ENCODE peak calls at places on chromosomes 3 and 15, in seven cellular contexts. F is kidney epithelial cell; X is cardiac fibroblast; H is stimulated activated CD8-positive, alpha-beta memory T cell treated with anti-CD3 and anti-CD28 coated beads, Interleukin-4, amount 100 ng/mL, for 24 hours; C is activated T-cell treated with anti-CD3 and anti-CD28 coated beads, Interleukin-2, amount 50 U/mL, for 4 hours; L is activated CD4-positive, alpha-beta T cell treated with anti-CD3 and anti-CD28 coated beads for 4 hours; E is activated CD8-positive, alpha-beta memory T cell treated with anti-CD3 and anti-CD28 coated beads for 1 hour. T is an unnamed sample.

GRCh38 chr3:196431193-196432136 is 762 bp downstream of the UBXN7 start:
- DNase-seq in X (peak), C (no peak), F (peak), E (no peak), L (peak), H (peak), T (peak)

GRCh38 chr3:179108091-179108490 is 36.5 kb upstream of the ZMAT3 start:
- DNase-seq in F (peak), X (peak), L (no peak), C (no peak), H (no peak), E (no peak), T (peak)

GRCh38 chr3:185460719-185461350 is 38.0 kb downstream of the TMEM41A start:
- DNase-seq in E (no peak), C (no peak), H (no peak), F (no peak), X (peak), L (no peak), T (peak)

GRCh38 chr3:179071161-179071568 is 444 bp downstream of the ZMAT3 start:
- DNase-seq in E (no peak), L (peak), H (peak), C (peak), X (no peak), F (no peak), T (peak)

GRCh38 chr3:146222204-146223046 is 28.5 kb downstream of the PLSCR4 start:
- DNase-seq in C (no peak), X (peak), L (no peak), F (no peak), E (no peak), H (no peak), T (no peak)

GRCh38 chr15:68373028-68373427 is 58.9 kb downstream of the ITGA11 start:
- DNase-seq in F (no peak), L (no peak), E (no peak), C (no peak), H (no peak), X (no peak), T (no peak)

GRCh38 chr15:40984963-40985362 is 31.7 kb downstream of the CHAC1 start:
- DNase-seq in H (no peak), X (peak), F (no peak), L (no peak), E (no peak), C (no peak), T (no peak)

GRCh38 chr3:55725681-55726500 is 238.8 kb upstream of the WNT5A start:
- DNase-seq in X (no peak), E (no peak), F (no peak), L (no peak), H (no peak), C (no peak), T (no peak)

GRCh38 chr3:119230071-119230470 is 10.6 kb downstream of the B4GALT4 start:
- DNase-seq in F (no peak), E (no peak), L (no peak), H (no peak), X (no peak), C (no peak), T (no peak)

GRCh38 chr3:189868061-189868460 is 236.9 kb downstream of the TP63 start:
- DNase-seq in X (no peak), H (no peak), L (no peak), E (no peak), C (no peak), F (no peak), T (no peak)

GRCh38 chr3:119310052-119310451 is 15.9 kb downstream of the ARHGAP31 start:
- DNase-seq in L (no peak), E (no peak), H (no peak), C (no peak), X (peak), F (peak), T (no peak)

GRCh38 chr15:73015493-73015892 is 36.8 kb upstream of the NEO1 start:
- DNase-seq in C (no peak), E (no peak), H (no peak), F (no peak), L (no peak), X (no peak), T (no peak)

GRCh38 chr3:150421799-150422548 is 13.9 kb downstream of the TSC22D2 start:
- DNase-seq in H (no peak), F (no peak), E (no peak), X (peak), C (no peak), L (no peak), T (no peak)

GRCh38 chr3:114308830-114309229 is 15.0 kb downstream of the TIGIT start:
- DNase-seq in F (no peak), H (no peak), C (peak), E (no peak), X (no peak), L (peak), T (no peak)

GRCh38 chr15:56956538-56956937 is 38.1 kb downstream of the TCF12 start:
- DNase-seq in F (no peak), H (no peak), L (no peak), E (no peak), C (no peak), X (no peak), T (no peak)

GRCh38 chr3:15651396-15651795 is 49.9 kb downstream of the BTD start:
- DNase-seq in H (no peak), C (no peak), E (no peak), F (no peak), L (no peak), X (no peak), T (no peak)

GRCh38 chr15:68666120-68666811 is 87.5 kb downstream of the CORO2B start:
- DNase-seq in L (no peak), X (no peak), C (no peak), H (no peak), F (no peak), E (no peak), T (no peak)

GRCh38 chr15:25830844-25831443 is 32.2 kb downstream of the ATP10A start:
- DNase-seq in C (no peak), F (peak), H (no peak), X (peak), E (no peak), L (no peak), T (no peak)

GRCh38 chr3:184145120-184145524 is 10.0 kb downstream of the EIF2B5 start:
- DNase-seq in F (no peak), C (peak), H (no peak), L (peak), E (no peak), X (peak), T (peak)

GRCh38 chr3:172606021-172606420 is 82.8 kb upstream of the TNFSF10 start:
- DNase-seq in L (no peak), C (no peak), F (peak), E (no peak), H (no peak), X (peak), T (no peak)

GRCh38 chr15:54374184-54374947 is 396.1 kb downstream of the UNC13C start:
- DNase-seq in F (no peak), X (no peak), C (no peak), E (no peak), L (no peak), H (no peak), T (no peak)

GRCh38 chr15:32919749-32920414 is 202.1 kb downstream of the GREM1 start:
- DNase-seq in C (no peak), E (no peak), H (no peak), F (peak), L (no peak), X (peak), T (no peak)

GRCh38 chr3:38497026-38497425 is 886 bp downstream of the EXOG start:
- DNase-seq in X (peak), E (no peak), L (no peak), C (no peak), F (no peak), H (no peak), T (no peak)

GRCh38 chr3:87209115-87209514 is 18.0 kb upstream of the CHMP2B start:
- DNase-seq in L (no peak), F (no peak), H (no peak), C (no peak), E (no peak), X (no peak), T (no peak)

GRCh38 chr3:126077754-126078153 is 6.2 kb downstream of the SLC41A3 start:
- DNase-seq in F (no peak), L (no peak), C (no peak), X (no peak), H (no peak), E (no peak), T (no peak)

GRCh38 chr15:58114812-58115211 is 23.4 kb upstream of the AQP9 start:
- DNase-seq in L (no peak), E (no peak), F (no peak), H (no peak), C (no peak), X (no peak), T (no peak)

GRCh38 chr3:56775931-56776461 is 25.8 kb downstream of the ARHGEF3 start:
- DNase-seq in H (no peak), X (no peak), F (no peak), C (no peak), E (no peak), L (no peak), T (no peak)

GRCh38 chr3:122299872-122300460 is 25.1 kb upstream of the CSTA start:
- DNase-seq in X (peak), H (no peak), E (peak), C (peak), F (no peak), L (peak), T (peak)

GRCh38 chr3:44078863-44079262 is 162.8 kb upstream of the TOPAZ1 start:
- DNase-seq in F (no peak), L (no peak), X (no peak), E (no peak), C (no peak), H (no peak), T (no peak)

GRCh38 chr3:135556184-135556583 is 409.3 kb upstream of the PPP2R3A start:
- DNase-seq in C (no peak), E (no peak), F (no peak), L (no peak), X (no peak), H (no peak), T (peak)

GRCh38 chr3:63961891-63962290 is 49.7 kb upstream of the SCAANT1 start:
- DNase-seq in E (no peak), F (no peak), C (no peak), L (no peak), X (peak), H (no peak), T (no peak)

GRCh38 chr15:80835338-80835737 is 56.2 kb downstream of the CEMIP start:
- DNase-seq in C (no peak), L (no peak), H (no peak), F (no peak), E (no peak), X (no peak), T (no peak)

GRCh38 chr15:51121118-51121517 is 26.4 kb upstream of the TNFAIP8L3 start:
- DNase-seq in H (no peak), E (no peak), C (no peak), X (peak), F (peak), L (no peak), T (no peak)

T was measured in foreskin melanocyte.